ENCODE peak calls at places on chromosomes 11 and 22, in seven cellular contexts. V is CD8-positive, alpha-beta memory T cell; X is left cardiac atrium; W is body of pancreas; I is HS-5; Z is mesothelial cell of epicardium; G is fibroblast of villous mesenchyme. K is an unnamed sample.
A peak's percentile ranks its signal among the peaks of the same experiment; 100 is the strongest.

GRCh38 chr11:31813961-31814868 is 3.1 kb upstream of the PAX6 start:
- DNase-seq in V (no peak), X (no peak), W (no peak), I (no peak), Z (no peak), G (no peak), K (no peak)

GRCh38 chr11:63491614-63492372 is 826 bp upstream of the PLAAT5 start:
- DNase-seq in V (no peak), X (no peak), W (peak; percentile 43), I (no peak), Z (no peak), G (peak; percentile 98), K (no peak)

GRCh38 chr22:37484115-37485005 is 1.8 kb downstream of the MFNG start:
- DNase-seq in V (peak; percentile 75), X (peak; percentile 88), W (no peak), I (no peak), Z (no peak), G (no peak), K (peak; percentile 73)

GRCh38 chr22:39363751-39364484 is 14.1 kb downstream of the SYNGR1 start:
- DNase-seq in V (no peak), X (no peak), W (no peak), I (no peak), Z (no peak), G (no peak), K (no peak)

GRCh38 chr11:108203075-108203474 is 19.4 kb downstream of the NPAT start:
- DNase-seq in V (no peak), X (no peak), W (no peak), I (no peak), Z (no peak), G (no peak), K (no peak)

GRCh38 chr22:48453171-48453570 is 1374.5 kb downstream of the BRD1 start:
- DNase-seq in V (no peak), X (no peak), W (no peak), I (no peak), Z (no peak), G (no peak), K (no peak)

GRCh38 chr11:68488623-68489022 is 28.1 kb downstream of the PPP6R3 start:
- DNase-seq in V (no peak), X (no peak), W (no peak), I (no peak), Z (no peak), G (no peak), K (no peak)

GRCh38 chr22:24363243-24363642 is 64.2 kb upstream of the ADORA2A start:
- DNase-seq in V (no peak), X (no peak), W (no peak), I (no peak), Z (no peak), G (no peak), K (no peak)

GRCh38 chr11:17845431-17845881 is 110.9 kb downstream of the KCNC1 start:
- DNase-seq in V (no peak), X (no peak), W (no peak), I (peak; percentile 48), Z (no peak), G (peak; percentile 42), K (no peak)

GRCh38 chr22:39748877-39749276 is 144.7 kb downstream of the ENTHD1 start:
- DNase-seq in V (no peak), X (no peak), W (no peak), I (peak; percentile 64), Z (no peak), G (peak; percentile 88), K (no peak)

GRCh38 chr11:126561327-126561893 is 205.9 kb downstream of the ST3GAL4 start:
- DNase-seq in V (no peak), X (peak; percentile 48), W (peak; percentile 39), I (peak; percentile 4), Z (peak; percentile 76), G (peak; percentile 60), K (no peak)

GRCh38 chr22:46761539-46762237 is 762 bp upstream of the TBC1D22A start:
- DNase-seq in V (no peak), X (no peak), W (no peak), I (no peak), Z (no peak), G (no peak), K (no peak)

GRCh38 chr22:19876314-19876940 is 21.8 kb upstream of the GNB1L start:
- DNase-seq in V (no peak), X (peak; percentile 47), W (peak; percentile 11), I (no peak), Z (no peak), G (no peak), K (no peak)

GRCh38 chr11:95156133-95156731 is 66.6 kb downstream of the ENDOD1 start:
- DNase-seq in V (no peak), X (no peak), W (no peak), I (no peak), Z (no peak), G (no peak), K (no peak)

GRCh38 chr11:93623179-93623578 is 38.3 kb upstream of the CEP295 start:
- DNase-seq in V (no peak), X (no peak), W (no peak), I (no peak), Z (no peak), G (peak; percentile 64), K (no peak)

GRCh38 chr22:17159504-17159951 is 451 bp upstream of the HDHD5 start:
- DNase-seq in V (no peak), X (peak; percentile 55), W (peak; percentile 46), I (no peak), Z (peak; percentile 55), G (peak; percentile 38), K (no peak)

GRCh38 chr22:50174382-50175190 is 4.1 kb downstream of the PANX2 start:
- DNase-seq in V (no peak), X (no peak), W (no peak), I (no peak), Z (no peak), G (no peak), K (no peak)

GRCh38 chr22:20777420-20778177 is 3.7 kb downstream of the SERPIND1 start:
- DNase-seq in V (no peak), X (peak; percentile 25), W (no peak), I (no peak), Z (no peak), G (peak; percentile 96), K (no peak)

K was measured in T-helper 22 cell.